ENCODE peak calls at places on chromosomes 11 and 22, in seven cellular contexts. One of them, this sample, is unnamed.
A peak's percentile ranks its signal among the peaks of the same experiment; 100 is the strongest.

GRCh38 chr11:3156282-3156660 is 8.8 kb downstream of the OSBPL5 start:
- DNase-seq in neural progenitor cell: no peak
- DNase-seq in HL-60: peak; percentile 80
- DNase-seq in fibroblast of lung: no peak
- DNase-seq in cardiac muscle cell: no peak
- DNase-seq in H1: no peak
- DNase-seq in CD8-positive, alpha-beta T cell: no peak
- DNase-seq in this sample: no peak

GRCh38 chr11:64916040-64916847 is 765 bp downstream of the ATG2A start:
- DNase-seq in CD8-positive, alpha-beta T cell: no peak
- DNase-seq in fibroblast of lung: peak; percentile 20
- DNase-seq in neural progenitor cell: peak; percentile 47
- DNase-seq in HL-60: no peak
- DNase-seq in H1: no peak
- DNase-seq in cardiac muscle cell: peak; percentile 53
- DNase-seq in this sample: no peak

GRCh38 chr22:20258584-20259335 is 9.4 kb downstream of the RTN4R start:
- DNase-seq in H1: no peak
- DNase-seq in HL-60: no peak
- DNase-seq in CD8-positive, alpha-beta T cell: no peak
- DNase-seq in neural progenitor cell: no peak
- DNase-seq in fibroblast of lung: no peak
- DNase-seq in cardiac muscle cell: no peak
- DNase-seq in this sample: no peak

GRCh38 chr11:116510166-116510565 is 262.6 kb downstream of the BUD13 start:
- DNase-seq in cardiac muscle cell: no peak
- DNase-seq in HL-60: no peak
- DNase-seq in H1: no peak
- DNase-seq in CD8-positive, alpha-beta T cell: peak; percentile 21
- DNase-seq in neural progenitor cell: no peak
- DNase-seq in fibroblast of lung: no peak
- DNase-seq in this sample: no peak

GRCh38 chr11:121389651-121390050 is 62.5 kb upstream of the SORL1 start:
- DNase-seq in neural progenitor cell: peak; percentile 84
- DNase-seq in HL-60: no peak
- DNase-seq in H1: no peak
- DNase-seq in cardiac muscle cell: peak; percentile 13
- DNase-seq in CD8-positive, alpha-beta T cell: no peak
- DNase-seq in fibroblast of lung: peak; percentile 65
- DNase-seq in this sample: peak; percentile 56

GRCh38 chr11:650482-650881 is 13.4 kb downstream of the DRD4 start:
- DNase-seq in CD8-positive, alpha-beta T cell: no peak
- DNase-seq in H1: no peak
- DNase-seq in cardiac muscle cell: no peak
- DNase-seq in fibroblast of lung: no peak
- DNase-seq in HL-60: no peak
- DNase-seq in neural progenitor cell: no peak
- DNase-seq in this sample: no peak

GRCh38 chr11:47523491-47524199 is 29.3 kb downstream of the CELF1 start:
- DNase-seq in HL-60: no peak
- DNase-seq in fibroblast of lung: peak; percentile 83
- DNase-seq in cardiac muscle cell: peak; percentile 82
- DNase-seq in CD8-positive, alpha-beta T cell: no peak
- DNase-seq in neural progenitor cell: no peak
- DNase-seq in H1: no peak
- DNase-seq in this sample: no peak

GRCh38 chr22:46763051-46763705 is 728 bp downstream of the TBC1D22A start:
- DNase-seq in neural progenitor cell: no peak
- DNase-seq in CD8-positive, alpha-beta T cell: peak; percentile 68
- DNase-seq in HL-60: no peak
- DNase-seq in H1: no peak
- DNase-seq in cardiac muscle cell: peak; percentile 56
- DNase-seq in fibroblast of lung: no peak
- DNase-seq in this sample: no peak

GRCh38 chr11:113160652-113161051 is 153.7 kb upstream of the TTC12 start:
- DNase-seq in cardiac muscle cell: no peak
- DNase-seq in CD8-positive, alpha-beta T cell: no peak
- DNase-seq in HL-60: no peak
- DNase-seq in fibroblast of lung: no peak
- DNase-seq in neural progenitor cell: no peak
- DNase-seq in H1: no peak
- DNase-seq in this sample: no peak

GRCh38 chr22:45775569-45776312 is 104.1 kb downstream of the ATXN10 start:
- DNase-seq in cardiac muscle cell: no peak
- DNase-seq in CD8-positive, alpha-beta T cell: no peak
- DNase-seq in HL-60: no peak
- DNase-seq in fibroblast of lung: no peak
- DNase-seq in neural progenitor cell: no peak
- DNase-seq in H1: no peak
- DNase-seq in this sample: no peak

GRCh38 chr11:76601272-76601671 is 69.3 kb downstream of the LRRC32 start:
- DNase-seq in cardiac muscle cell: no peak
- DNase-seq in neural progenitor cell: no peak
- DNase-seq in HL-60: no peak
- DNase-seq in fibroblast of lung: no peak
- DNase-seq in H1: no peak
- DNase-seq in CD8-positive, alpha-beta T cell: peak; percentile 23
- DNase-seq in this sample: no peak

GRCh38 chr11:76603202-76603601 is 67.3 kb downstream of the LRRC32 start:
- DNase-seq in cardiac muscle cell: no peak
- DNase-seq in fibroblast of lung: no peak
- DNase-seq in HL-60: no peak
- DNase-seq in neural progenitor cell: no peak
- DNase-seq in CD8-positive, alpha-beta T cell: peak; percentile 42
- DNase-seq in H1: no peak
- DNase-seq in this sample: no peak

GRCh38 chr11:76601712-76602111 is 68.8 kb downstream of the LRRC32 start:
- DNase-seq in CD8-positive, alpha-beta T cell: no peak
- DNase-seq in H1: no peak
- DNase-seq in cardiac muscle cell: no peak
- DNase-seq in fibroblast of lung: no peak
- DNase-seq in HL-60: no peak
- DNase-seq in neural progenitor cell: no peak
- DNase-seq in this sample: no peak

GRCh38 chr11:76604081-76604601 is 66.4 kb downstream of the LRRC32 start:
- DNase-seq in cardiac muscle cell: no peak
- DNase-seq in HL-60: no peak
- DNase-seq in CD8-positive, alpha-beta T cell: peak; percentile 42
- DNase-seq in fibroblast of lung: no peak
- DNase-seq in neural progenitor cell: no peak
- DNase-seq in H1: no peak
- DNase-seq in this sample: no peak

DNA sequence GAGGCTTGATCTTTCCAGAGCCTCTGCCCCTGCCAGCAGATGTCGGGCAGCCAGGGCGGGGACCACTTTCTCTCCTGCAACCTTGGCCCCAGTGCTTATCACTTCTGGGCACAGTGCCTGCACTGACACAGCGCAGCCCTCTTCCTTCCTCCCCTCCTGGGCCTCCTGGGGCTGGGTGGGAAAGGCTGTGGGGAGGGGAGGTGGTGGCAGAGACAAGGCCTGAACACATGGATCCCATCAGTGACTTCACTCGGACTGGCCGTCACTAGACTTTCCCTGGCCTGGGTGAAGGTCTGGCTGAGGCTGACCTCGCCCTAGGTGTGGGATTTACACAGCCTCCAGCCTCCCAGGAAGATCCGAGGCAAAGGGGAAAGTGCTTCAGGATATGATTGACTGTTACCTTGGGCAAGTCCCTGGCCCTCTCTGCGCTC is 68.1 kb downstream of the LRRC32 start:
- DNase-seq in neural progenitor cell: no peak
- DNase-seq in fibroblast of lung: no peak
- DNase-seq in cardiac muscle cell: peak; percentile 78
- DNase-seq in H1: no peak
- DNase-seq in CD8-positive, alpha-beta T cell: peak; percentile 25
- DNase-seq in HL-60: no peak
- DNase-seq in this sample: no peak
- H3K27ac ChIP-seq in neural progenitor cell: no peak overlapping the region
- H3K27ac ChIP-seq in fibroblast of lung: no peak overlapping the region
- H3K27ac ChIP-seq in cardiac muscle cell: peak overlapping the region; percentile 49
- H3K27ac ChIP-seq in H1: no peak overlapping the region
- H3K27ac ChIP-seq in CD8-positive, alpha-beta T cell: no peak overlapping the region
- H3K27ac ChIP-seq in HL-60: no peak overlapping the region
- H3K27ac ChIP-seq in this sample: no peak overlapping the region

GRCh38 chr11:13160745-13161144 is 116.8 kb upstream of the BMAL1 start:
- DNase-seq in fibroblast of lung: no peak
- DNase-seq in H1: no peak
- DNase-seq in CD8-positive, alpha-beta T cell: no peak
- DNase-seq in neural progenitor cell: peak; percentile 41
- DNase-seq in HL-60: no peak
- DNase-seq in cardiac muscle cell: no peak
- DNase-seq in this sample: no peak
- H3K27ac ChIP-seq in fibroblast of lung: no peak overlapping the region
- H3K27ac ChIP-seq in H1: no peak overlapping the region
- H3K27ac ChIP-seq in CD8-positive, alpha-beta T cell: no peak overlapping the region
- H3K27ac ChIP-seq in neural progenitor cell: no peak overlapping the region
- H3K27ac ChIP-seq in HL-60: no peak overlapping the region
- H3K27ac ChIP-seq in cardiac muscle cell: no peak overlapping the region
- H3K27ac ChIP-seq in this sample: no peak overlapping the region

DNA sequence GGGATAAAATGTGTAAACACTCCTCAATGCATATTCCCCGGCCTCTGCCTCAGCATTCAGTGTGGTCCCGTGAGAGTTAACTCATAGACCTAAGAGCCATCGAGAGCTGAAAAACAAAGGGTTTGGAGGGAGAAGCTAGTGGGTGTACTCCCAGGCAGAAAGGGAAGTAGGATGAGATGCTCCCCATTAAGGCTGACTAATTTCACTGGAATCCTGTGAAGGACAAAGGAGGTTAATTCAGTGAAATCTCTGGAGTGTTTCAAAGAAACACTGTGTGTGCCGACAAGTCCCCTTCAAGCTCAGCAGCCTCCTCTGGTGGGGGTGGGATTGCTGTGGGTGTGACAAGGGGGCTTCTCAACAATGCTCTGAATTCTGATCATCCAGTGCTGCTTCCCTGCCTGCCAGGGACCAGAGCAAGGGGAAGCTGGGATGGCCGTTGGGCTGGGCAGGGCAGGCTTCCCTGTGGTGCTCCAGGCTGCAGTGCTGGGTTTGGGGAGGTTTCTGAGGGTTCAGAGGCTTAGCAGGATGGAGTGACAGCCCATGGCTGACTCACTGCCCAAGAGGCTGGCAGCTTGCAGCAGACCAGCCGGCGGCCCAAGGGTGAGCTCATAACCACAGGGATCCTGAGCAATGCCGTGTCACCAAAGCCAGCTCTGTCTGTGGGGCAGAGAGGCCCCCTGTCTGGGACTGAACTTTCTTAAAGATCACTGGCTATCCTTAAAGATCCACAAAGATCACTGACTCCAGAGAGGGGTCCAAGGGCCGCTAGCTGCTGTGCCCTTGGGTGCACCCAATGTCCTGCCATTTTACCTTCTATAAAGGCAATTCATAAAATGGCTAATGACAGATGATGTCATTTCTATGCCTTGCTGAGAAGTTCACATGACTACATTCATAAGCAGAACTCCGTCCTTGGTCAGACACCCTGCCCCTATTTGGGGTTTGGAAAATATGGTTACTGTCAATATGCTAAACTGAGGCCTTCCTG is 61.3 kb upstream of the BMAL1 start:
- DNase-seq in HL-60: peak; percentile 17
- DNase-seq in cardiac muscle cell: peak; percentile 90
- DNase-seq in fibroblast of lung: peak; percentile 99
- DNase-seq in neural progenitor cell: peak; percentile 61
- DNase-seq in CD8-positive, alpha-beta T cell: no peak
- DNase-seq in H1: no peak
- DNase-seq in this sample: no peak
- H3K27ac ChIP-seq in HL-60: no peak overlapping the region
- H3K27ac ChIP-seq in cardiac muscle cell: no peak overlapping the region
- H3K27ac ChIP-seq in fibroblast of lung: peak overlapping the region; percentile 99
- H3K27ac ChIP-seq in neural progenitor cell: no peak overlapping the region
- H3K27ac ChIP-seq in CD8-positive, alpha-beta T cell: no peak overlapping the region
- H3K27ac ChIP-seq in H1: no peak overlapping the region
- H3K27ac ChIP-seq in this sample: no peak overlapping the region

GRCh38 chr11:12812849-12813248 is 138.6 kb downstream of the TEAD1 start:
- DNase-seq in H1: no peak
- DNase-seq in cardiac muscle cell: no peak
- DNase-seq in HL-60: no peak
- DNase-seq in CD8-positive, alpha-beta T cell: no peak
- DNase-seq in neural progenitor cell: no peak
- DNase-seq in fibroblast of lung: peak; percentile 50
- DNase-seq in this sample: no peak
- H3K27ac ChIP-seq in H1: no peak overlapping the region
- H3K27ac ChIP-seq in cardiac muscle cell: peak overlapping the region; percentile 63
- H3K27ac ChIP-seq in HL-60: no peak overlapping the region
- H3K27ac ChIP-seq in CD8-positive, alpha-beta T cell: no peak overlapping the region
- H3K27ac ChIP-seq in neural progenitor cell: no peak overlapping the region
- H3K27ac ChIP-seq in fibroblast of lung: peak overlapping the region; percentile 87
- H3K27ac ChIP-seq in this sample: no peak overlapping the region

GRCh38 chr11:40388097-40388818 is 1071.2 kb downstream of the LRRC4C start:
- DNase-seq in HL-60: no peak
- DNase-seq in H1: no peak
- DNase-seq in fibroblast of lung: peak; percentile 68
- DNase-seq in neural progenitor cell: no peak
- DNase-seq in cardiac muscle cell: no peak
- DNase-seq in CD8-positive, alpha-beta T cell: no peak
- DNase-seq in this sample: no peak
- H3K27ac ChIP-seq in HL-60: no peak overlapping the region
- H3K27ac ChIP-seq in H1: no peak overlapping the region
- H3K27ac ChIP-seq in fibroblast of lung: no peak overlapping the region
- H3K27ac ChIP-seq in neural progenitor cell: no peak overlapping the region
- H3K27ac ChIP-seq in cardiac muscle cell: no peak overlapping the region
- H3K27ac ChIP-seq in CD8-positive, alpha-beta T cell: no peak overlapping the region
- H3K27ac ChIP-seq in this sample: no peak overlapping the region